ENCODE peak calls at places on chromosome 4, in four cellular contexts. V is GM06990, O is fibroblast of pulmonary artery, A is A549. I is an unnamed sample.
A peak's percentile ranks its signal among the peaks of the same experiment; 100 is the strongest.

GRCh38 chr4:113423631-113424030 is 337.9 kb downstream of the CAMK2D start:
- DNase-seq in O (peak; percentile 63), V (no peak), A (no peak), I (no peak)

GRCh38 chr4:69764311-69764710 is 3.9 kb upstream of the SULT1B1 start:
- DNase-seq in V (no peak), A (no peak), O (peak; percentile 52), I (no peak)

GRCh38 chr4:6280365-6280996 is 10.8 kb downstream of the WFS1 start:
- DNase-seq in O (no peak), V (no peak), A (no peak), I (no peak)

GRCh38 chr4:91267543-91267942 is 1036.2 kb upstream of the GRID2 start:
- DNase-seq in O (peak; percentile 18), A (no peak), V (no peak), I (peak; percentile 6)

GRCh38 chr4:42280327-42281095 is 116.8 kb upstream of the SHISA3 start:
- DNase-seq in O (peak; percentile 57), V (no peak), A (no peak), I (peak; percentile 60)

GRCh38 chr4:41420576-41420975 is 117.4 kb upstream of the LIMCH1 start:
- DNase-seq in A (no peak), V (no peak), O (no peak), I (no peak)

GRCh38 chr4:8468746-8469535 is 28.4 kb downstream of the TRMT44 start:
- DNase-seq in O (peak; percentile 69), A (peak; percentile 28), V (no peak), I (peak; percentile 75)

GRCh38 chr4:55866973-55867574 is 13.6 kb downstream of the EXOC1 start:
- DNase-seq in V (peak; percentile 25), O (peak; percentile 76), A (peak; percentile 5), I (peak; percentile 73)

GRCh38 chr4:147482281-147482680 is 1.4 kb downstream of the EDNRA start:
- DNase-seq in A (no peak), V (no peak), O (no peak), I (peak; percentile 18)

GRCh38 chr4:52894408-52894807 is 32.3 kb downstream of the RASL11B start:
- DNase-seq in A (no peak), O (no peak), V (no peak), I (no peak)

GRCh38 chr4:48360966-48361470 is 19.7 kb downstream of the SLAIN2 start:
- DNase-seq in A (no peak), V (no peak), O (no peak), I (no peak)

GRCh38 chr4:54082168-54082567 is 17.8 kb upstream of the CHIC2 start:
- DNase-seq in A (peak; percentile 66), O (peak; percentile 99), V (no peak), I (no peak)

GRCh38 chr4:14880805-14881204 is 121.5 kb upstream of the CPEB2 start:
- DNase-seq in A (no peak), V (no peak), O (no peak), I (no peak)

GRCh38 chr4:153341575-153342090 is 2.9 kb upstream of the MND1 start:
- DNase-seq in V (peak; percentile 13), A (no peak), O (peak; percentile 61), I (peak; percentile 42)

GRCh38 chr4:139814285-139815015 is 148.8 kb downstream of the MGST2 start:
- DNase-seq in O (peak; percentile 65), A (no peak), V (no peak), I (no peak)

GRCh38 chr4:112253382-112254000 is 21.9 kb downstream of the AP1AR start:
- DNase-seq in O (no peak), A (no peak), V (no peak), I (no peak)

GRCh38 chr4:7394681-7395451 is 39.9 kb downstream of the PSAPL1 start:
- DNase-seq in A (peak; percentile 33), V (no peak), O (no peak), I (no peak)

GRCh38 chr4:2765832-2766526 is 9.8 kb upstream of the TNIP2 start:
- DNase-seq in V (no peak), O (no peak), A (no peak), I (no peak)

GRCh38 chr4:145740796-145741195 is 60.9 kb downstream of the C4orf51 start:
- DNase-seq in V (no peak), O (no peak), A (no peak), I (no peak)

GRCh38 chr4:78337621-78338020 is 213.9 kb upstream of the ANXA3 start:
- DNase-seq in O (no peak), V (no peak), A (no peak), I (no peak)

GRCh38 chr4:27894951-27895350 is 1034.3 kb downstream of the STIM2 start:
- DNase-seq in A (no peak), V (no peak), O (no peak), I (no peak)

GRCh38 chr4:147418206-147418605 is 62.7 kb upstream of the EDNRA start:
- DNase-seq in V (no peak), A (no peak), O (no peak), I (no peak)

GRCh38 chr4:48332661-48333060 is 8.7 kb upstream of the SLAIN2 start:
- DNase-seq in A (no peak), V (no peak), O (no peak), I (no peak)

GRCh38 chr4:89314291-89314690 is 6.7 kb upstream of the GPRIN3 start:
- DNase-seq in V (no peak), A (no peak), O (peak; percentile 23), I (no peak)

GRCh38 chr4:148962539-148963290 is 520.5 kb upstream of the NR3C2 start:
- DNase-seq in A (no peak), V (no peak), O (peak; percentile 0), I (no peak)

GRCh38 chr4:18318682-18319410 is 297.3 kb upstream of the LCORL start:
- DNase-seq in V (no peak), A (no peak), O (peak; percentile 87), I (no peak)

GRCh38 chr4:48780867-48781219 is 764 bp upstream of the FRYL start:
- DNase-seq in O (peak; percentile 56), V (no peak), A (no peak), I (peak; percentile 62)

GRCh38 chr4:132299866-132300265 is 849.2 kb upstream of the PCDH10 start:
- DNase-seq in O (no peak), V (no peak), A (no peak), I (no peak)

GRCh38 chr4:108624263-108625056 is 4.1 kb downstream of the RPL34 start:
- DNase-seq in V (no peak), A (no peak), O (no peak), I (no peak)
- H3K4me3 ChIP-seq in V (no peak overlapping the region), A (no peak overlapping the region), O (no peak overlapping the region), I (no peak overlapping the region)

GRCh38 chr4:57044996-57045395 is 65.2 kb downstream of the IGFBP7 start:
- DNase-seq in V (no peak), A (no peak), O (peak; percentile 49), I (no peak)
- TF ChIP-seq CTCF in V (no peak), A (no peak), O (no peak), I (no peak)

GRCh38 chr4:143407475-143407874 is 70.8 kb downstream of the GAB1 start:
- DNase-seq in O (no peak), V (no peak), A (no peak), I (no peak)

GRCh38 chr4:143403551-143403816 is 66.8 kb downstream of the GAB1 start:
- DNase-seq in O (no peak), V (no peak), A (no peak), I (no peak)

GRCh38 chr4:143404555-143404954 is 67.9 kb downstream of the GAB1 start:
- DNase-seq in V (peak; percentile 59), O (no peak), A (no peak), I (peak; percentile 85)

GRCh38 chr4:143406523-143406922 is 69.8 kb downstream of the GAB1 start:
- DNase-seq in A (no peak), V (no peak), O (peak; percentile 66), I (no peak)

DNA sequence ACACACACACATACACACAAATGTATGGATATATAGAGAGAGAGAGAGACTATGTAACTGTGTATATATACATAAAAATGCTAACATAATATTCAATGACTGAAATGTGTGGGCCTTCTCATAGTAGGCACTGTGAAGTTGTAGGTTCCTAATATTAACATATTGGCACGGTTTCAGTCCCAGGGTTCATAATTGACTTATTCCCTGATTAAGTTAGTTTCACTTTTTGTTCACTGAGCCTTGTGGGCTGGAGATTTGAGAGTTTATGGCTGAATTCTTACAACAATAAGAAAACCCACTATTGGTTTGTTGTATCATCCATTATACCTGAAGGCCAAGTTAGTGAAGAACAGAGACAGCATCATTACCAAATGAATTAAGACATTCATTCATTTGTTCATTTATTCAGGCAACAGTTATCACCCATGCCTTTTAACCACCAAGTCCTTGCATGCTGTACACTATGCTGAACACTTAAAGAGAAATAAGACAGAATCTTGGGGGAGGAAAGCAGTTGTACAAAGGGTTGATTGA is 68.6 kb downstream of the GAB1 start:
- DNase-seq in V (no peak), A (no peak), O (no peak), I (peak; percentile 19)
- H3K4me3 ChIP-seq in V (no peak overlapping the region), A (no peak overlapping the region), O (no peak overlapping the region), I (no peak overlapping the region)

GRCh38 chr4:25532579-25532978 is 123.1 kb upstream of the SLC34A2 start:
- DNase-seq in A (no peak), O (peak; percentile 7), V (no peak), I (no peak)

GRCh38 chr4:25528391-25528790 is 127.3 kb upstream of the SLC34A2 start:
- DNase-seq in V (no peak), O (no peak), A (no peak), I (no peak)

GRCh38 chr4:25535278-25535677 is 120.4 kb upstream of the SLC34A2 start:
- DNase-seq in V (no peak), A (no peak), O (peak; percentile 13), I (no peak)

GRCh38 chr4:25533237-25533636 is 122.4 kb upstream of the SLC34A2 start:
- DNase-seq in O (no peak), V (no peak), A (no peak), I (no peak)

DNA sequence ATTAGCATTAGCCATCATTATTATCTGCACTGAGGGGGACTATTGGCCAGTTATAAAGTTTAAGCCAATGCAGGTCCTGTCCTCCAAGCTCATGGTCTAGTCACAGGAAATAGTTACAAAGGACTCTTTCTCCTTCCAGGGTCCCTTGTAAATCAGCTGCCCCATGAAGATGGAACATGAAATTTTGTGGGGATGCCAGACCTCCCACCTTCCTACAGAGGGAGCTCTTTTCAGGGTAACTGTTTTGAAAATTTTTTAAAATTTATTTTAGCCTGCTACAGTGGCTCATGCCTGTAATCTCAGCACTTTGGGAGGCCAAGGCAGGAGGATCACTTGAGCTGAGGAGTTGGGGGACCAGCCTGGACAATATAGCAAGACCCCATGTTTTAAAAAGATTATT is 124.4 kb upstream of the SLC34A2 start:
- DNase-seq in A (no peak), O (peak; percentile 4), V (no peak), I (no peak)
- TF ChIP-seq CTCF in A (peak; percentile 42), O (peak; percentile 49), V (peak; percentile 54), I (peak; percentile 20)